ENCODE peak calls at places on chromosomes 5 and 9, in ten cellular contexts. J is brain microvascular endothelial cell, S is right atrium auricular region, Q is EL, L is EH, V is aorta, B is tibial artery, X is ureter, U is ACHN, D is NCI-H69. R is an unnamed sample.

GRCh38 chr9:134641173-134641985 is at the start of gene COL5A1:
- DNase-seq in B (peak; percentile 97), J (peak; percentile 87), L (peak; percentile 96), S (peak; percentile 91), X (peak; percentile 89), D (peak; percentile 94), U (peak; percentile 61), V (peak; percentile 97), Q (peak; percentile 96), R (peak; percentile 5)

GRCh38 chr9:94802795-94803194 is 76.3 kb downstream of the AOPEP start:
- DNase-seq in B (no peak), L (peak; percentile 84), S (no peak), D (no peak), J (peak; percentile 47), Q (peak; percentile 74), U (no peak), X (no peak), V (no peak), R (no peak)

GRCh38 chr9:91207481-91207888 is 154.2 kb downstream of the AUH start:
- DNase-seq in X (no peak), S (no peak), V (no peak), D (no peak), Q (peak; percentile 22), U (no peak), B (no peak), J (peak; percentile 60), L (peak; percentile 39), R (no peak)

GRCh38 chr9:19754921-19755320 is 33.9 kb downstream of the SLC24A2 start:
- DNase-seq in J (no peak), X (no peak), Q (no peak), B (no peak), L (no peak), U (no peak), V (no peak), S (no peak), D (no peak), R (no peak)

GRCh38 chr9:135147938-135148337 is 60.5 kb downstream of the OLFM1 start:
- DNase-seq in U (no peak), L (no peak), S (no peak), V (no peak), Q (no peak), B (no peak), J (no peak), X (no peak), D (no peak), R (no peak)

GRCh38 chr9:123120953-123121352 is 87.5 kb downstream of the GPR21 start:
- DNase-seq in B (no peak), Q (no peak), S (no peak), U (no peak), X (no peak), J (no peak), L (no peak), V (no peak), D (no peak), R (no peak)

GRCh38 chr9:75454043-75454442 is 365.7 kb downstream of the OSTF1 start:
- DNase-seq in D (no peak), J (no peak), V (no peak), Q (no peak), B (no peak), S (no peak), X (no peak), U (no peak), L (no peak), R (no peak)

GRCh38 chr5:172274951-172275753 is 8.4 kb downstream of the UBTD2 start:
- DNase-seq in D (no peak), J (peak; percentile 87), U (no peak), S (no peak), V (no peak), X (no peak), L (no peak), Q (peak; percentile 21), B (no peak), R (no peak)